ENCODE peak calls at places on chromosomes 13 and 19, in nine cellular contexts. One of them, this sample, is unnamed.
A peak's percentile ranks its signal among the peaks of the same experiment; 100 is the strongest.

GRCh38 chr13:66886248-66886647 is 343.9 kb downstream of the PCDH9 start:
- DNase-seq in HuH-7: no peak
- DNase-seq in Kasumi-1: no peak
- DNase-seq in germinal center: no peak
- DNase-seq in D341Med: no peak
- DNase-seq in ureter: no peak
- DNase-seq in transverse colon: no peak
- DNase-seq in brain pericyte: no peak
- DNase-seq in RPMI7951: no peak
- DNase-seq in this sample: no peak

GRCh38 chr19:18999896-19000620 is 33.3 kb downstream of the SUGP2 start:
- DNase-seq in ureter: no peak
- DNase-seq in HuH-7: peak; percentile 60
- DNase-seq in transverse colon: no peak
- DNase-seq in germinal center: no peak
- DNase-seq in RPMI7951: no peak
- DNase-seq in Kasumi-1: peak; percentile 11
- DNase-seq in D341Med: no peak
- DNase-seq in brain pericyte: no peak
- DNase-seq in this sample: no peak

GRCh38 chr13:113419531-113420183 is 33.6 kb downstream of the ADPRHL1 start:
- DNase-seq in D341Med: no peak
- DNase-seq in ureter: no peak
- DNase-seq in brain pericyte: no peak
- DNase-seq in transverse colon: no peak
- DNase-seq in HuH-7: no peak
- DNase-seq in RPMI7951: no peak
- DNase-seq in germinal center: no peak
- DNase-seq in Kasumi-1: no peak
- DNase-seq in this sample: no peak

GRCh38 chr13:99356216-99357089 is 49.3 kb upstream of the GPR183 start:
- DNase-seq in transverse colon: peak; percentile 45
- DNase-seq in Kasumi-1: peak; percentile 81
- DNase-seq in germinal center: peak; percentile 50
- DNase-seq in ureter: no peak
- DNase-seq in HuH-7: no peak
- DNase-seq in brain pericyte: peak; percentile 59
- DNase-seq in RPMI7951: peak; percentile 95
- DNase-seq in D341Med: no peak
- DNase-seq in this sample: peak; percentile 79

GRCh38 chr19:29617336-29618266 is 11.5 kb downstream of the POP4 start:
- DNase-seq in RPMI7951: no peak
- DNase-seq in germinal center: no peak
- DNase-seq in HuH-7: no peak
- DNase-seq in ureter: no peak
- DNase-seq in Kasumi-1: no peak
- DNase-seq in transverse colon: no peak
- DNase-seq in brain pericyte: no peak
- DNase-seq in D341Med: no peak
- DNase-seq in this sample: no peak

GRCh38 chr19:10815969-10816635 is 19.9 kb downstream of the TMED1 start:
- DNase-seq in RPMI7951: peak; percentile 41
- DNase-seq in transverse colon: no peak
- DNase-seq in ureter: no peak
- DNase-seq in HuH-7: no peak
- DNase-seq in brain pericyte: no peak
- DNase-seq in D341Med: no peak
- DNase-seq in germinal center: no peak
- DNase-seq in Kasumi-1: no peak
- DNase-seq in this sample: no peak

GRCh38 chr19:8512115-8512967 is 1.6 kb downstream of the ZNF414 start:
- DNase-seq in transverse colon: peak; percentile 43
- DNase-seq in D341Med: no peak
- DNase-seq in germinal center: peak; percentile 30
- DNase-seq in ureter: no peak
- DNase-seq in brain pericyte: no peak
- DNase-seq in Kasumi-1: no peak
- DNase-seq in HuH-7: peak; percentile 74
- DNase-seq in RPMI7951: no peak
- DNase-seq in this sample: no peak

GRCh38 chr19:38233740-38234251 is 9.8 kb upstream of the DPF1 start:
- DNase-seq in Kasumi-1: peak; percentile 75
- DNase-seq in D341Med: peak; percentile 84
- DNase-seq in transverse colon: peak; percentile 88
- DNase-seq in germinal center: peak; percentile 77
- DNase-seq in brain pericyte: no peak
- DNase-seq in RPMI7951: peak; percentile 56
- DNase-seq in HuH-7: peak; percentile 98
- DNase-seq in ureter: peak; percentile 79
- DNase-seq in this sample: peak; percentile 63

GRCh38 chr19:50519006-50519575 is 5.4 kb upstream of the ASPDH start:
- DNase-seq in HuH-7: no peak
- DNase-seq in ureter: no peak
- DNase-seq in RPMI7951: no peak
- DNase-seq in brain pericyte: no peak
- DNase-seq in D341Med: no peak
- DNase-seq in germinal center: no peak
- DNase-seq in transverse colon: no peak
- DNase-seq in Kasumi-1: no peak
- DNase-seq in this sample: no peak

GRCh38 chr13:37175996-37176395 is 70.5 kb upstream of the CSNK1A1L start:
- DNase-seq in HuH-7: no peak
- DNase-seq in D341Med: no peak
- DNase-seq in ureter: no peak
- DNase-seq in brain pericyte: no peak
- DNase-seq in germinal center: no peak
- DNase-seq in Kasumi-1: no peak
- DNase-seq in transverse colon: no peak
- DNase-seq in RPMI7951: peak; percentile 18
- DNase-seq in this sample: no peak

GRCh38 chr19:44212865-44213346 is 574 bp downstream of the ZNF227 start:
- DNase-seq in RPMI7951: peak; percentile 53
- DNase-seq in HuH-7: no peak
- DNase-seq in D341Med: peak; percentile 42
- DNase-seq in transverse colon: no peak
- DNase-seq in germinal center: no peak
- DNase-seq in ureter: no peak
- DNase-seq in Kasumi-1: peak; percentile 45
- DNase-seq in brain pericyte: no peak
- DNase-seq in this sample: no peak

This sample was measured in GDM1.